ENCODE peak calls at places on chromosome 1, in four cellular contexts. Y, S, H and J are unnamed samples.

GRCh38 chr1:47585141-47585902 is 147.5 kb downstream of the FOXD2 start:
- DNase-seq in Y (no peak), S (no peak), H (no peak), J (no peak)

GRCh38 chr1:145845514-145846161 is at the start of gene NUDT17:
- DNase-seq in Y (peak), S (peak), H (no peak), J (peak)

GRCh38 chr1:27538793-27539192 is 48.8 kb upstream of the WASF2 start:
- DNase-seq in Y (no peak), S (no peak), H (no peak), J (no peak)

GRCh38 chr1:208510192-208510952 is 266.2 kb upstream of the PLXNA2 start:
- DNase-seq in Y (no peak), S (no peak), H (no peak), J (no peak)

GRCh38 chr1:11320153-11320936 is 47.3 kb downstream of the UBIAD1 start:
- DNase-seq in Y (peak), S (peak), H (no peak), J (peak)

GRCh38 chr1:178134061-178134460 is 40.2 kb downstream of the RASAL2 start:
- DNase-seq in Y (no peak), S (no peak), H (no peak), J (no peak)

GRCh38 chr1:219432191-219432606 is 180.7 kb downstream of the ZC3H11B start:
- DNase-seq in Y (no peak), S (no peak), H (no peak), J (no peak)

GRCh38 chr1:144551543-144552424 is 40.9 kb upstream of the PPIAL4F start:
- DNase-seq in Y (peak), S (peak), H (peak), J (peak)

GRCh38 chr1:64536836-64537490 is 67.0 kb downstream of the CACHD1 start:
- DNase-seq in Y (no peak), S (peak), H (no peak), J (no peak)

GRCh38 chr1:157000686-157001085 is 44.9 kb downstream of the ARHGEF11 start:
- DNase-seq in Y (no peak), S (no peak), H (no peak), J (no peak)

GRCh38 chr1:94230920-94231319 is 6.5 kb downstream of the ARHGAP29 start:
- DNase-seq in Y (no peak), S (no peak), H (no peak), J (no peak)

GRCh38 chr1:234620272-234620711 is 10.3 kb upstream of the IRF2BP2 start:
- DNase-seq in Y (no peak), S (no peak), H (no peak), J (no peak)

GRCh38 chr1:57440096-57440495 is 16.2 kb upstream of the DAB1 start:
- DNase-seq in Y (no peak), S (no peak), H (no peak), J (no peak)

GRCh38 chr1:210571356-210572334 is 242.9 kb downstream of the HHAT start:
- DNase-seq in Y (no peak), S (no peak), H (no peak), J (no peak)

GRCh38 chr1:14988636-14989035 is 164.9 kb upstream of the TMEM51 start:
- DNase-seq in Y (no peak), S (no peak), H (no peak), J (no peak)

GRCh38 chr1:183227963-183228649 is 42.0 kb downstream of the LAMC2 start:
- DNase-seq in Y (peak), S (peak), H (no peak), J (peak)

GRCh38 chr1:112390775-112391602 is 5.0 kb upstream of the CTTNBP2NL start:
- DNase-seq in Y (peak), S (peak), H (peak), J (peak)
- TF ChIP-seq HDAC6 in Y (no peak), S (no peak), H (no peak), J (no peak)

DNA sequence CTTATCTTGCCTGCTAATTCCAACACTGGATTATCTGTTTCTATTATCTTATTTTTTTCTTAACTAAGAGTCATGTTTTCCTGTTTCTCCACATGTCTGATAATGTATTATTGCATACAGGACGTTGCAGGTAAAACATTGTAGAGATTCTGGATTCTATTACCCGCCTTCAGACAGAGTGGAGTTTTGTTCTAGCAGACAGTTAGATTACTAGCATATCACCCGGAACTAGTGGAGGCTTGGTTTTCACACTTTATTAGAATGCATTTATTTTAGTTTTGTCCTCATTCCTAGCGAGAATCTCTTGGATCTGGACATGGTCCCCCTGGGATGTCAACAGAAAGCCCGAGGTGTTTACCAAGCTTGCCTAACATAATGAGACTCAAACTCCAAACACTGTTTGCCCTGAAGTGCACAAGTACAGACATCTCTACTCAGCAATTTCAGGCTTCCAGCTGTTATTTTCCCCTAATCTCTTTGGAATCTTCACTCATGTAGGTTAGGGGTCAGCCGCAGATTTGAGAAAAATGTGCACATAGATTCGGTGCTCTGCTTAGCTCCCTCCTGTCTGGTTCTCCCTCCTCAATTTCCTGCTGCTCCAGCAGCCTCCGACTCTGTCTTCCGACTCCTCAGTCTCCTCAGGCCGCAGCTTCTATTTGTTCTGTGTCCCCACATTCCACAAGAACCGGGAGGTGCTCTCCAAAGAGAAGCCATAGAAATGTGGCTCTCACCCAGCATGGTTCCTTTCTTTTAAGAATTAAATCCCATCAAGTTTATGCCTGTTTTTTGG is 36.8 kb upstream of the PTPRF start:
- DNase-seq in Y (no peak), S (peak), H (no peak), J (no peak)
- H3K9ac ChIP-seq in Y (no peak), S (peak), H (no peak), J (no peak)

GRCh38 chr1:181113061-181113695 is 24.7 kb downstream of the IER5 start:
- DNase-seq in Y (peak), S (peak), H (no peak), J (no peak)

GRCh38 chr1:181115367-181115684 is 26.8 kb downstream of the IER5 start:
- DNase-seq in Y (no peak), S (no peak), H (no peak), J (no peak)

GRCh38 chr1:181114574-181115366 is 26.3 kb downstream of the IER5 start:
- DNase-seq in Y (no peak), S (no peak), H (no peak), J (no peak)

GRCh38 chr1:181111559-181111958 is 23.1 kb downstream of the IER5 start:
- DNase-seq in Y (no peak), S (peak), H (no peak), J (no peak)

DNA sequence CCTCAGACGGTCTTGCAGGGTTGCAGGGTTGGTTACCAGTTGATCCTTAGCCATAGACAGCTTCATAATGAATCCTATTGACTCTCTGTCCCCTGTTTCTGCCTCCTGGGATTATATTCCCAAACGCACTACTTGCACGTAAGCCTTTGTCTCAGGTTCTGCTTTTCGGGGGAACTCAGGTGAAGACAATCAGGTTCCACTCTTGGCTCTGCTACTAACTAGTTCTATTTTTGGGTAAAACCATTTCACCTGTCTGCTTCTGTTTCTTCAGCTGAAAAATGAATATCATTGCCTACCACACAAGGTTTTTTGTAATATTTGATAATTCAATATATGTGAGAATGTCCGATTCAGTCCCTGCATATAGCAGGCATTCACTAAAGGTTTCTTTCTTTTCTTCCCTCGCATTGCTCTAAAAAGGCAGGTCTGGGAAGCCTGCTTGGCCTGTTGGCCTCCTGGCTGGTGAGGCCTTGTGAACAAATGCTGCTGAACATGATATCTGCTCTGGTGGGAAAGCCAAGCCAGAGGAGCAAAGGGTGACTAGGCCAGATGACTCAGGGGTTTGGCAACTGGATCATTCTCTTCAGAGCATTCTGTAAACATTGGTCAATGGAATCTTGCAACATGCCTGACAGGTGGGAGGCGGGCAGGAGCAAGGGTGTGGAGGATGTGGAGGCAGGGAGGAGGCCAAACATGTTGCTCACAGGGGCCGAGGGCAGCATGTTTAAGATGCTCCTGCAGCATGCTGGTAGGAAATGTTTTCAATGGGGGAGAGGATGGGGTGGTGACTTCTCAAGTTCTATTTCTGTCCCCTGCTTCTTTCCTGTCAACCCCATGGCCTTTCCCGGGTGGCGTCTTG is 23.8 kb downstream of the IER5 start:
- DNase-seq in Y (peak), S (peak), H (no peak), J (no peak)
- TF ChIP-seq HDAC6 in Y (no peak), S (no peak), H (no peak), J (no peak)

GRCh38 chr1:203622486-203622885 is 4.1 kb upstream of the ATP2B4 start:
- DNase-seq in Y (no peak), S (no peak), H (no peak), J (no peak)
- H3K9ac ChIP-seq in Y (no peak), S (no peak), H (no peak), J (no peak)

GRCh38 chr1:160177231-160177630 is 13.1 kb upstream of the CASQ1 start:
- DNase-seq in Y (no peak), S (no peak), H (no peak), J (no peak)
- TF ChIP-seq HDAC6 in Y (no peak), S (no peak), H (no peak), J (no peak)

GRCh38 chr1:228413241-228414010 is 3.2 kb downstream of the TRIM17 start:
- DNase-seq in Y (no peak), S (no peak), H (no peak), J (no peak)

GRCh38 chr1:228416217-228416971 is at the start of gene TRIM17:
- DNase-seq in Y (no peak), S (peak), H (no peak), J (peak)

GRCh38 chr1:228415853-228416216 is 826 bp downstream of the TRIM17 start:
- DNase-seq in Y (no peak), S (no peak), H (no peak), J (no peak)

GRCh38 chr1:228415221-228415620 is 1.4 kb downstream of the TRIM17 start:
- DNase-seq in Y (no peak), S (no peak), H (no peak), J (no peak)

GRCh38 chr1:228414511-228415211 is 2.0 kb downstream of the TRIM17 start:
- DNase-seq in Y (no peak), S (no peak), H (no peak), J (no peak)
- H3K9ac ChIP-seq in Y (no peak), S (no peak), H (no peak), J (no peak)